ENCODE peak calls at places on chromosomes 6 and 20, in four cellular contexts. J, A, G and K are unnamed samples.

GRCh38 chr6:82370788-82371187 is 7.2 kb downstream of the TPBG start:
- DNase-seq in J (no peak), A (no peak), G (no peak), K (no peak)

GRCh38 chr20:63290136-63290676 is 2.8 kb upstream of the COL20A1 start:
- DNase-seq in J (no peak), A (no peak), G (no peak), K (no peak)

GRCh38 chr6:81166770-81167169 is 585.7 kb downstream of the TENT5A start:
- DNase-seq in J (no peak), A (peak), G (peak), K (no peak)

GRCh38 chr6:125294925-125295324 is 6.8 kb downstream of the HDDC2 start:
- DNase-seq in J (no peak), A (no peak), G (no peak), K (no peak)

GRCh38 chr20:33474963-33475362 is 14.9 kb upstream of the CBFA2T2 start:
- DNase-seq in J (no peak), A (no peak), G (no peak), K (no peak)

GRCh38 chr20:4134355-4134834 is 119.0 kb upstream of the RNF24 start:
- DNase-seq in J (no peak), A (no peak), G (no peak), K (peak)

GRCh38 chr20:50512323-50512722 is 2.1 kb downstream of the PTPN1 start:
- DNase-seq in J (no peak), A (no peak), G (no peak), K (no peak)

GRCh38 chr6:5116243-5116991 is 31.3 kb downstream of the PPP1R3G start:
- DNase-seq in J (no peak), A (peak), G (no peak), K (peak)

GRCh38 chr6:8707956-8708772 is 272.8 kb upstream of the SLC35B3 start:
- DNase-seq in J (no peak), A (peak), G (peak), K (no peak)

GRCh38 chr6:10411131-10411914 is 3.6 kb downstream of the TFAP2A start:
- DNase-seq in J (no peak), A (peak), G (no peak), K (no peak)

GRCh38 chr20:49573900-49574416 is 6.0 kb upstream of the PTGIS start:
- DNase-seq in J (no peak), A (peak), G (peak), K (peak)

GRCh38 chr6:11589261-11589660 is 51.7 kb downstream of the TMEM170B start:
- DNase-seq in J (no peak), A (no peak), G (peak), K (no peak)

GRCh38 chr6:13390658-13391057 is 62.3 kb upstream of the TBC1D7 start:
- DNase-seq in J (no peak), A (no peak), G (no peak), K (no peak)

GRCh38 chr20:61736751-61737310 is 328.9 kb downstream of the TAF4 start:
- DNase-seq in J (no peak), A (no peak), G (no peak), K (no peak)

GRCh38 chr6:37615564-37616340 is 81.9 kb downstream of the MDGA1 start:
- DNase-seq in J (no peak), A (peak), G (peak), K (no peak)

GRCh38 chr6:140909156-140909555 is 1223.6 kb upstream of the GJE1 start:
- DNase-seq in J (no peak), A (peak), G (peak), K (no peak)

GRCh38 chr20:21182832-21183563 is 57.1 kb downstream of the KIZ start:
- DNase-seq in J (no peak), A (peak), G (peak), K (peak)

GRCh38 chr6:115706981-115707380 is 353.7 kb downstream of the FRK start:
- DNase-seq in J (no peak), A (no peak), G (no peak), K (no peak)

GRCh38 chr6:76422814-76423213 is 350.4 kb upstream of the IMPG1 start:
- DNase-seq in J (no peak), A (no peak), G (no peak), K (no peak)